ENCODE peak calls at places on chromosome 1, in seven cellular contexts. One of them, this sample, is unnamed. For H3K79me1, the result is how much of the 10 kb centered on the place peaks cover.

GRCh38 chr1:198054510-198054909 is 102.3 kb upstream of the NEK7 start:
- DNase-seq in IMR-90: no peak
- DNase-seq in neuronal stem cell: no peak
- DNase-seq in mesendoderm: no peak
- DNase-seq in H9: no peak
- DNase-seq in H1: no peak
- DNase-seq in trophoblast cell: no peak
- DNase-seq in this sample: no peak

GRCh38 chr1:114458208-114458777 is 52.7 kb downstream of the TRIM33 start:
- DNase-seq in IMR-90: peak
- DNase-seq in neuronal stem cell: no peak
- DNase-seq in mesendoderm: no peak
- DNase-seq in H9: no peak
- DNase-seq in H1: no peak
- DNase-seq in trophoblast cell: peak
- DNase-seq in this sample: peak

GRCh38 chr1:88731475-88731874 is 47.4 kb downstream of the PKN2 start:
- DNase-seq in IMR-90: peak
- DNase-seq in neuronal stem cell: no peak
- DNase-seq in mesendoderm: no peak
- DNase-seq in H9: no peak
- DNase-seq in H1: no peak
- DNase-seq in trophoblast cell: no peak
- DNase-seq in this sample: peak

GRCh38 chr1:220274122-220274855 is 2.0 kb upstream of the RAB3GAP2 start:
- DNase-seq in IMR-90: peak
- DNase-seq in neuronal stem cell: no peak
- DNase-seq in mesendoderm: peak
- DNase-seq in H9: no peak
- DNase-seq in H1: no peak
- DNase-seq in trophoblast cell: no peak
- DNase-seq in this sample: peak

GRCh38 chr1:34378968-34379729 is 202.4 kb downstream of the C1orf94 start:
- DNase-seq in IMR-90: no peak
- DNase-seq in neuronal stem cell: no peak
- DNase-seq in mesendoderm: peak
- DNase-seq in H9: no peak
- DNase-seq in H1: no peak
- DNase-seq in trophoblast cell: no peak
- DNase-seq in this sample: no peak

GRCh38 chr1:168830562-168830961 is 101.6 kb upstream of the DPT start:
- DNase-seq in IMR-90: no peak
- DNase-seq in neuronal stem cell: no peak
- DNase-seq in mesendoderm: no peak
- DNase-seq in H9: no peak
- DNase-seq in H1: no peak
- DNase-seq in trophoblast cell: no peak
- DNase-seq in this sample: no peak

GRCh38 chr1:1616045-1616821 is 933 bp downstream of the MIB2 start:
- DNase-seq in IMR-90: peak
- DNase-seq in neuronal stem cell: no peak
- DNase-seq in mesendoderm: no peak
- DNase-seq in H9: peak
- DNase-seq in H1: no peak
- DNase-seq in trophoblast cell: peak
- DNase-seq in this sample: peak

GRCh38 chr1:116496898-116497297 is 73.9 kb downstream of the CD58 start:
- DNase-seq in IMR-90: no peak
- DNase-seq in neuronal stem cell: no peak
- DNase-seq in mesendoderm: no peak
- DNase-seq in H9: no peak
- DNase-seq in H1: no peak
- DNase-seq in trophoblast cell: no peak
- DNase-seq in this sample: no peak

GRCh38 chr1:224541901-224542610 is 74.1 kb upstream of the CNIH3 start:
- DNase-seq in IMR-90: no peak
- DNase-seq in neuronal stem cell: no peak
- DNase-seq in mesendoderm: no peak
- DNase-seq in H9: no peak
- DNase-seq in H1: no peak
- DNase-seq in trophoblast cell: peak
- DNase-seq in this sample: no peak

GRCh38 chr1:21021311-21021710 is 155.4 kb downstream of the EIF4G3 start:
- DNase-seq in IMR-90: no peak
- DNase-seq in neuronal stem cell: no peak
- DNase-seq in mesendoderm: no peak
- DNase-seq in H9: no peak
- DNase-seq in H1: no peak
- DNase-seq in trophoblast cell: peak
- DNase-seq in this sample: no peak

DNA sequence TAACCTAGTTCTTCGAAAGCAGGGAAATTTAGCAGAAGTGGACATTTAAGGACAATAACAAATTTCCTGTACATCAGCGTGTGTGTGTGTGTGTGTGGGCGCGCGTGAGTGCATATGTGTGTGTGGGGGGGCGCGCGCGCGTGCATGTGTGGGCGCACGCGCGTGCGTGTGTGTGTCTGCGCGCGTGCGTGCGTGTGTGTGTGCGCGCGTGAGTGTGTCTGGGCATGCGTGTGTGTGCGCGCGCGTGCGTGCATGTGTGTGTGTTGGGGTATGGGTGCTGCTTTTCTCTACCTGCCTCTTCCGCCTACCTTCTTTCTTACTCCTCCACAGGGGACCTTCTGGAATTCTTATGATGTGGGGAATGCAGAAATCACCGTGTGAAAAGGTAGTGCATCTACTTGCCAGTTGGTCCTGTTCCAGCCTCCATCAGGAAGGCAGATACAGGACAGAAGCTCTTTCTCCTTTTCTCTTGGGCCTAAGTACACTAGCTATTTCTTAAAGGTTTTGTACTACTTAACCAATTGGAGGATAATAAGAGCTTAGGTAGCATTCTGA is 165.4 kb upstream of the KCNK2 start:
- DNase-seq in IMR-90: no peak
- DNase-seq in neuronal stem cell: no peak
- DNase-seq in mesendoderm: no peak
- DNase-seq in H9: no peak
- DNase-seq in H1: no peak
- DNase-seq in trophoblast cell: peak
- DNase-seq in this sample: no peak
- H3K79me1 ChIP-seq in IMR-90: under half
- H3K79me1 ChIP-seq in neuronal stem cell: under half
- H3K79me1 ChIP-seq in mesendoderm: under half
- H3K79me1 ChIP-seq in H9: under half
- H3K79me1 ChIP-seq in H1: under half
- H3K79me1 ChIP-seq in trophoblast cell: under half
- H3K79me1 ChIP-seq in this sample: under half

DNA sequence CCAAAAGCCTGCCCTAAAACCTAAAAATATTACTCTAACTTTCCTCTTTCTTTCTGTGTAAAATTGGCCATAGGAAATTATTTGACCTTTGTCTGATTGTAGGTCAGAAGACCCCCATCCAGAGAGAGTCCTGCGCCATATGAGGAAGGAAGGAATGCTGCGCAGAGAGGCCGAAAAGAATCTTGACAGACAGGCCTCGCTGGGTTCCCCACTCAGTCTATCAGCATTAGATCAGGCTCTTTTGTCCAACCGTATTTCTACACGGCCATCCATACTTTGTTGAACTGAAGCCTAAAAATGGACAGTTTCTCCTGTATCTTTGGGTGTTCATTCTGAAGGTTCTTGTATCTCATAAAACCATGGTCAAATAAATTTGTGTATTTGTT is 4.3 kb upstream of the SLC30A2 start:
- DNase-seq in IMR-90: no peak
- DNase-seq in neuronal stem cell: no peak
- DNase-seq in mesendoderm: no peak
- DNase-seq in H9: no peak
- DNase-seq in H1: no peak
- DNase-seq in trophoblast cell: peak
- DNase-seq in this sample: no peak
- H3K79me1 ChIP-seq in IMR-90: under half
- H3K79me1 ChIP-seq in neuronal stem cell: under half
- H3K79me1 ChIP-seq in mesendoderm: under half
- H3K79me1 ChIP-seq in H9: under half
- H3K79me1 ChIP-seq in H1: under half
- H3K79me1 ChIP-seq in trophoblast cell: under half
- H3K79me1 ChIP-seq in this sample: under half

GRCh38 chr1:161251579-161251978 is 7.0 kb upstream of the PCP4L1 start:
- DNase-seq in IMR-90: no peak
- DNase-seq in neuronal stem cell: no peak
- DNase-seq in mesendoderm: no peak
- DNase-seq in H9: no peak
- DNase-seq in H1: no peak
- DNase-seq in trophoblast cell: no peak
- DNase-seq in this sample: no peak
- H3K79me1 ChIP-seq in IMR-90: under half
- H3K79me1 ChIP-seq in neuronal stem cell: under half
- H3K79me1 ChIP-seq in mesendoderm: under half
- H3K79me1 ChIP-seq in H9: under half
- H3K79me1 ChIP-seq in H1: under half
- H3K79me1 ChIP-seq in trophoblast cell: under half
- H3K79me1 ChIP-seq in this sample: under half

GRCh38 chr1:178328728-178329127 is 168.0 kb downstream of the CLEC20A start:
- DNase-seq in IMR-90: no peak
- DNase-seq in neuronal stem cell: no peak
- DNase-seq in mesendoderm: no peak
- DNase-seq in H9: no peak
- DNase-seq in H1: no peak
- DNase-seq in trophoblast cell: no peak
- DNase-seq in this sample: no peak

GRCh38 chr1:178330848-178331497 is 165.8 kb downstream of the CLEC20A start:
- DNase-seq in IMR-90: no peak
- DNase-seq in neuronal stem cell: no peak
- DNase-seq in mesendoderm: no peak
- DNase-seq in H9: no peak
- DNase-seq in H1: no peak
- DNase-seq in trophoblast cell: no peak
- DNase-seq in this sample: no peak

DNA sequence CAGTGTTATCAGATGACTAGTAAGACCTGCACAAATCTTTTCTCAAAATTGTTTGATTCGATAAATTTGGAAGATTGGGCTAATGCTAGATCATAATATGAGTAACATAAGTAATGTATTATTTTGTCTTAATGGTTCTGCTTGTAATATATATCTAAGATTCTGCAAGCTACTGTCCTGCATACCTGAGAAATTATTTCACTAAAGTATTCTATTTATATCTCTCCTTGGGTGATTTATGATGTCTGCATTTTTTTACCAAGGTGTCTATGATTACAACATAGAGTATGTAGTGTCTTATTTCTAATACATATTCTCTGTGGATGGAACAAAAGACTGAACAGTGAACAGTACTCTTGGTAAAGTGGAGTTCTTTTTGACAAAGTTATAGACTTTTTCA is 166.6 kb downstream of the CLEC20A start:
- DNase-seq in IMR-90: no peak
- DNase-seq in neuronal stem cell: no peak
- DNase-seq in mesendoderm: no peak
- DNase-seq in H9: no peak
- DNase-seq in H1: no peak
- DNase-seq in trophoblast cell: peak
- DNase-seq in this sample: no peak
- H3K79me1 ChIP-seq in IMR-90: under half
- H3K79me1 ChIP-seq in neuronal stem cell: under half
- H3K79me1 ChIP-seq in mesendoderm: under half
- H3K79me1 ChIP-seq in H9: under half
- H3K79me1 ChIP-seq in H1: under half
- H3K79me1 ChIP-seq in trophoblast cell: under half
- H3K79me1 ChIP-seq in this sample: under half

DNA sequence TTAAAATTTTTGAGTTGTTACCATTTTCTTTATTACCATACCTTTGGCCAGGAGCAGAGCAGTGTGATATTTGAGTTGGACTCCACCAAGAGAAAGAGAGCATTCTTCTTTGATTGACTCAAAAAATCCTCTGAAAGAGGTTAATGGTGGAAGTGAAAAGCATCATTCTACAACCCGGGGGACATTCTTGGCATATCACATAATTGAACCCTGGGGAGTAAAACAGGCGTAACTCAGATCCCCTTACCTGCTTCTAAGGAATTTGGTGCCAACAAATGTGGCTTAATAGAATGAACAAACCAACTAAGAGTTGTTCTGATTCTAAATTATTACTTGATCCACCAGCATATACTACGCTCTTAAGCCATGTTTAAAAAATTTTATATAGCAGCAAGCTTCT is 351.1 kb upstream of the DEPDC1 start:
- DNase-seq in IMR-90: no peak
- DNase-seq in neuronal stem cell: no peak
- DNase-seq in mesendoderm: peak
- DNase-seq in H9: no peak
- DNase-seq in H1: no peak
- DNase-seq in trophoblast cell: no peak
- DNase-seq in this sample: no peak
- H3K79me1 ChIP-seq in IMR-90: under half
- H3K79me1 ChIP-seq in neuronal stem cell: under half
- H3K79me1 ChIP-seq in mesendoderm: under half
- H3K79me1 ChIP-seq in H9: under half
- H3K79me1 ChIP-seq in H1: under half
- H3K79me1 ChIP-seq in trophoblast cell: under half
- H3K79me1 ChIP-seq in this sample: under half

GRCh38 chr1:50214764-50215163 is 106.0 kb downstream of the ELAVL4 start:
- DNase-seq in IMR-90: no peak
- DNase-seq in neuronal stem cell: no peak
- DNase-seq in mesendoderm: no peak
- DNase-seq in H9: no peak
- DNase-seq in H1: no peak
- DNase-seq in trophoblast cell: no peak
- DNase-seq in this sample: no peak
- H3K79me1 ChIP-seq in IMR-90: under half
- H3K79me1 ChIP-seq in neuronal stem cell: under half
- H3K79me1 ChIP-seq in mesendoderm: under half
- H3K79me1 ChIP-seq in H9: under half
- H3K79me1 ChIP-seq in H1: under half
- H3K79me1 ChIP-seq in trophoblast cell: under half
- H3K79me1 ChIP-seq in this sample: under half

This sample was measured in mesenchymal stem cell.